ENCODE peak calls at places on chromosomes 5 and 9, in five cellular contexts. One of them, this sample, is unnamed.

GRCh38 chr5:178236126-178236525 is 3.5 kb upstream of the PHYKPL start:
- DNase-seq in GM18507: no peak
- DNase-seq in GM10248: no peak
- DNase-seq in EL: no peak
- DNase-seq in CD4-positive, alpha-beta memory T cell: no peak
- DNase-seq in this sample: no peak

GRCh38 chr5:110354341-110354740 is 372.1 kb downstream of the TMEM232 start:
- DNase-seq in EL: no peak
- DNase-seq in CD4-positive, alpha-beta memory T cell: no peak
- DNase-seq in GM18507: no peak
- DNase-seq in GM10248: no peak
- DNase-seq in this sample: no peak

GRCh38 chr5:59095480-59095879 is 512.6 kb downstream of the RAB3C start:
- DNase-seq in GM10248: no peak
- DNase-seq in CD4-positive, alpha-beta memory T cell: no peak
- DNase-seq in EL: no peak
- DNase-seq in GM18507: no peak
- DNase-seq in this sample: no peak

GRCh38 chr5:139925650-139926640 is 117.2 kb downstream of the NRG2 start:
- DNase-seq in EL: no peak
- DNase-seq in GM18507: no peak
- DNase-seq in CD4-positive, alpha-beta memory T cell: no peak
- DNase-seq in GM10248: no peak
- DNase-seq in this sample: no peak

GRCh38 chr5:38853753-38854470 is 8.1 kb downstream of the OSMR start:
- DNase-seq in GM10248: no peak
- DNase-seq in CD4-positive, alpha-beta memory T cell: no peak
- DNase-seq in EL: peak
- DNase-seq in GM18507: no peak
- DNase-seq in this sample: no peak

GRCh38 chr5:162299793-162300192 is 232.2 kb downstream of the GABRG2 start:
- DNase-seq in EL: no peak
- DNase-seq in GM10248: no peak
- DNase-seq in CD4-positive, alpha-beta memory T cell: no peak
- DNase-seq in GM18507: no peak
- DNase-seq in this sample: no peak

GRCh38 chr9:129270205-129270604 is 92.1 kb upstream of the IER5L start:
- DNase-seq in CD4-positive, alpha-beta memory T cell: peak
- DNase-seq in GM10248: peak
- DNase-seq in GM18507: peak
- DNase-seq in EL: no peak
- DNase-seq in this sample: peak

GRCh38 chr5:84438456-84438855 is 53.8 kb upstream of the EDIL3 start:
- DNase-seq in CD4-positive, alpha-beta memory T cell: no peak
- DNase-seq in EL: no peak
- DNase-seq in GM18507: no peak
- DNase-seq in GM10248: no peak
- DNase-seq in this sample: no peak

GRCh38 chr5:153523831-153524230 is 33.4 kb downstream of the GRIA1 start:
- DNase-seq in GM18507: no peak
- DNase-seq in GM10248: no peak
- DNase-seq in EL: peak
- DNase-seq in CD4-positive, alpha-beta memory T cell: no peak
- DNase-seq in this sample: no peak

GRCh38 chr5:137636076-137636475 is 99.8 kb downstream of the KLHL3 start:
- DNase-seq in GM10248: no peak
- DNase-seq in CD4-positive, alpha-beta memory T cell: no peak
- DNase-seq in EL: no peak
- DNase-seq in GM18507: no peak
- DNase-seq in this sample: no peak

GRCh38 chr9:11038956-11039355 is 426.2 kb upstream of the PTPRD start:
- DNase-seq in EL: no peak
- DNase-seq in CD4-positive, alpha-beta memory T cell: no peak
- DNase-seq in GM10248: no peak
- DNase-seq in GM18507: no peak
- DNase-seq in this sample: no peak

GRCh38 chr5:142657446-142657845 is 28.4 kb downstream of the FGF1 start:
- DNase-seq in EL: no peak
- DNase-seq in CD4-positive, alpha-beta memory T cell: no peak
- DNase-seq in GM18507: no peak
- DNase-seq in GM10248: no peak
- DNase-seq in this sample: no peak

GRCh38 chr5:118592678-118593328 is 395.5 kb downstream of the DTWD2 start:
- DNase-seq in EL: no peak
- DNase-seq in GM18507: no peak
- DNase-seq in GM10248: no peak
- DNase-seq in CD4-positive, alpha-beta memory T cell: no peak
- DNase-seq in this sample: no peak

GRCh38 chr9:89730715-89731114 is 125.9 kb downstream of the GADD45G start:
- DNase-seq in GM18507: no peak
- DNase-seq in GM10248: no peak
- DNase-seq in CD4-positive, alpha-beta memory T cell: no peak
- DNase-seq in EL: no peak
- DNase-seq in this sample: no peak

GRCh38 chr5:151319334-151319733 is 15.8 kb upstream of the SLC36A3 start:
- DNase-seq in CD4-positive, alpha-beta memory T cell: no peak
- DNase-seq in GM18507: peak
- DNase-seq in EL: peak
- DNase-seq in GM10248: peak
- DNase-seq in this sample: peak

GRCh38 chr5:93578813-93579560 is 2.0 kb downstream of the NR2F1-AS1 start:
- DNase-seq in GM18507: no peak
- DNase-seq in GM10248: peak
- DNase-seq in EL: peak
- DNase-seq in CD4-positive, alpha-beta memory T cell: no peak
- DNase-seq in this sample: no peak

GRCh38 chr5:3346111-3346820 is 249.4 kb upstream of the IRX1 start:
- DNase-seq in GM10248: no peak
- DNase-seq in EL: no peak
- DNase-seq in CD4-positive, alpha-beta memory T cell: no peak
- DNase-seq in GM18507: no peak
- DNase-seq in this sample: no peak